ENCODE peak calls at places on chromosome 17, in seven cellular contexts. S, Q, M, P, Y, K and C are unnamed samples.

GRCh38 chr17:59331929-59332889 is 754 bp downstream of the YPEL2 start:
- DNase-seq in S (no peak), Q (no peak), M (peak), P (no peak), Y (peak), K (peak), C (no peak)

GRCh38 chr17:32285286-32285685 is 19.7 kb downstream of the RHBDL3 start:
- DNase-seq in S (no peak), Q (no peak), M (no peak), P (no peak), Y (no peak), K (no peak), C (no peak)

GRCh38 chr17:39925282-39926134 is 1.9 kb downstream of the ORMDL3 start:
- DNase-seq in S (no peak), Q (no peak), M (no peak), P (no peak), Y (no peak), K (no peak), C (no peak)

GRCh38 chr17:4017377-4017776 is 53.1 kb upstream of the ATP2A3 start:
- DNase-seq in S (no peak), Q (no peak), M (no peak), P (no peak), Y (no peak), K (no peak), C (no peak)

GRCh38 chr17:50853781-50854180 is 12.4 kb downstream of the TOB1 start:
- DNase-seq in S (no peak), Q (no peak), M (no peak), P (no peak), Y (no peak), K (no peak), C (no peak)

GRCh38 chr17:71251276-71251675 is 869.5 kb upstream of the SOX9 start:
- DNase-seq in S (peak), Q (no peak), M (no peak), P (peak), Y (no peak), K (no peak), C (no peak)

GRCh38 chr17:14604920-14605599 is 304.2 kb downstream of the HS3ST3B1 start:
- DNase-seq in S (no peak), Q (no peak), M (no peak), P (no peak), Y (no peak), K (no peak), C (no peak)

GRCh38 chr17:49959183-49959935 is 9.6 kb upstream of the DLX4 start:
- DNase-seq in S (no peak), Q (no peak), M (no peak), P (no peak), Y (peak), K (no peak), C (no peak)

GRCh38 chr17:13437966-13438779 is 163.6 kb downstream of the HS3ST3A1 start:
- DNase-seq in S (peak), Q (no peak), M (no peak), P (no peak), Y (no peak), K (no peak), C (no peak)

GRCh38 chr17:83179378-83179777 is 100.0 kb downstream of the METRNL start:
- DNase-seq in S (no peak), Q (no peak), M (no peak), P (no peak), Y (no peak), K (no peak), C (no peak)

GRCh38 chr17:77746901-77747620 is 211.4 kb upstream of the TNRC6C start:
- DNase-seq in S (no peak), Q (no peak), M (no peak), P (no peak), Y (no peak), K (no peak), C (no peak)

GRCh38 chr17:7207120-7208001 is 12.3 kb downstream of the DLG4 start:
- DNase-seq in S (no peak), Q (no peak), M (no peak), P (no peak), Y (no peak), K (no peak), C (no peak)

GRCh38 chr17:75869282-75870141 is 8.9 kb downstream of the TRIM47 start:
- DNase-seq in S (peak), Q (no peak), M (no peak), P (no peak), Y (no peak), K (no peak), C (no peak)

GRCh38 chr17:6084226-6085161 is 14.3 kb downstream of the WSCD1 start:
- DNase-seq in S (peak), Q (no peak), M (no peak), P (no peak), Y (no peak), K (no peak), C (no peak)

GRCh38 chr17:2399572-2400473 is 1.0 kb downstream of the MNT start:
- DNase-seq in S (peak), Q (peak), M (peak), P (peak), Y (peak), K (peak), C (peak)

GRCh38 chr17:53687324-53687723 is 135.4 kb upstream of the KIF2B start:
- DNase-seq in S (no peak), Q (no peak), M (no peak), P (no peak), Y (no peak), K (no peak), C (no peak)

GRCh38 chr17:80827646-80828643 is 163.7 kb upstream of the CHMP6 start:
- DNase-seq in S (peak), Q (peak), M (peak), P (no peak), Y (no peak), K (no peak), C (no peak)

GRCh38 chr17:30939059-30939689 is 17.4 kb downstream of the ADAP2 start:
- DNase-seq in S (no peak), Q (no peak), M (no peak), P (no peak), Y (no peak), K (peak), C (no peak)

GRCh38 chr17:8044819-8045810 is 6.3 kb downstream of the ALOX15B start:
- DNase-seq in S (no peak), Q (no peak), M (no peak), P (no peak), Y (no peak), K (no peak), C (no peak)

GRCh38 chr17:16325964-16326363 is 27.3 kb downstream of the CENPV start:
- DNase-seq in S (no peak), Q (no peak), M (no peak), P (no peak), Y (no peak), K (no peak), C (no peak)

GRCh38 chr17:42679001-42679491 is 2.3 kb upstream of the PLEKHH3 start:
- DNase-seq in S (peak), Q (peak), M (peak), P (no peak), Y (peak), K (peak), C (no peak)

GRCh38 chr17:1554751-1555617 is 7.6 kb downstream of the PITPNA start:
- DNase-seq in S (no peak), Q (no peak), M (no peak), P (no peak), Y (no peak), K (no peak), C (no peak)

GRCh38 chr17:80504671-80505413 is 28.4 kb upstream of the NPTX1 start:
- DNase-seq in S (peak), Q (no peak), M (no peak), P (no peak), Y (peak), K (no peak), C (no peak)

GRCh38 chr17:43020789-43021738 is 1.1 kb downstream of the VAT1 start:
- DNase-seq in S (peak), Q (peak), M (peak), P (peak), Y (peak), K (peak), C (no peak)

GRCh38 chr17:77892469-77893143 is 65.9 kb upstream of the TNRC6C start:
- DNase-seq in S (no peak), Q (no peak), M (no peak), P (no peak), Y (peak), K (no peak), C (no peak)

GRCh38 chr17:32725697-32726096 is 151.2 kb downstream of the MYO1D start:
- DNase-seq in S (no peak), Q (no peak), M (no peak), P (no peak), Y (peak), K (no peak), C (no peak)

GRCh38 chr17:18988546-18989173 is 15.9 kb downstream of the FAM83G start:
- DNase-seq in S (no peak), Q (no peak), M (no peak), P (no peak), Y (no peak), K (no peak), C (no peak)

GRCh38 chr17:57211010-57211411 is 45.3 kb upstream of the MSI2 start:
- DNase-seq in S (no peak), Q (peak), M (no peak), P (no peak), Y (no peak), K (no peak), C (no peak)

GRCh38 chr17:64505320-64506200 is 529 bp downstream of the DDX5 start:
- DNase-seq in S (peak), Q (peak), M (peak), P (peak), Y (peak), K (peak), C (no peak)